ENCODE peak calls at places on chromosomes 7 and 10, in eight cellular contexts. C is transverse colon, M is IMR-90, I is left ventricle myocardium inferior, F is HepG2, X is adrenal gland, Y is hepatocyte, J is tibial artery. B is an unnamed sample.
A peak's percentile ranks its signal among the peaks of the same experiment; 100 is the strongest.

GRCh38 chr10:3104251-3104918 is 37.0 kb downstream of the PFKP start:
- DNase-seq in Y (no peak), C (no peak), I (peak; percentile 72), X (no peak), M (no peak), F (no peak), J (no peak), B (no peak)

GRCh38 chr7:21999896-22000295 is 54.2 kb upstream of the CDCA7L start:
- DNase-seq in I (no peak), M (peak; percentile 13), Y (no peak), C (no peak), J (no peak), X (no peak), F (no peak), B (no peak)

GRCh38 chr7:3957735-3958491 is 656.9 kb downstream of the SDK1 start:
- DNase-seq in J (no peak), C (no peak), X (no peak), I (no peak), M (no peak), F (no peak), Y (no peak), B (no peak)

GRCh38 chr7:77570330-77571011 is 33.4 kb downstream of the PTPN12 start:
- DNase-seq in J (no peak), M (peak; percentile 69), F (peak; percentile 41), Y (no peak), X (no peak), I (no peak), C (no peak), B (no peak)

GRCh38 chr10:680146-680545 is 9.3 kb downstream of the DIP2C start:
- DNase-seq in I (peak; percentile 59), C (no peak), F (no peak), X (no peak), M (no peak), Y (no peak), J (no peak), B (no peak)

GRCh38 chr10:56902554-56902953 is 541.5 kb upstream of the ZWINT start:
- DNase-seq in X (no peak), F (no peak), I (no peak), C (no peak), M (no peak), J (no peak), Y (no peak), B (no peak)

GRCh38 chr7:143013897-143014296 is 13.0 kb downstream of the OR9A2 start:
- DNase-seq in J (no peak), Y (peak; percentile 58), I (no peak), F (no peak), M (peak; percentile 53), X (peak; percentile 33), C (no peak), B (no peak)

GRCh38 chr10:12720217-12720981 is 281.1 kb downstream of the CCDC3 start:
- DNase-seq in X (peak; percentile 78), F (peak; percentile 76), C (peak; percentile 92), J (peak; percentile 99), Y (peak; percentile 93), I (peak; percentile 79), M (peak; percentile 97), B (peak; percentile 94)

GRCh38 chr10:112250555-112250954 is 32.6 kb upstream of the TECTB start:
- DNase-seq in M (peak; percentile 81), I (no peak), Y (no peak), C (no peak), F (no peak), X (no peak), J (no peak), B (no peak)

GRCh38 chr7:78151229-78151628 is 352.7 kb downstream of the PHTF2 start:
- DNase-seq in M (peak; percentile 86), J (no peak), I (no peak), C (no peak), Y (no peak), F (no peak), X (peak; percentile 29), B (no peak)

GRCh38 chr7:129665013-129665401 is 53.5 kb downstream of the NRF1 start:
- DNase-seq in I (no peak), M (peak; percentile 98), Y (peak; percentile 40), J (no peak), C (no peak), F (no peak), X (peak; percentile 85), B (peak; percentile 46)

GRCh38 chr10:87667503-87667902 is 7.8 kb downstream of the PAPSS2 start:
- DNase-seq in I (no peak), F (no peak), J (no peak), X (no peak), Y (no peak), M (no peak), C (no peak), B (no peak)

GRCh38 chr7:11120068-11120664 is 146.5 kb downstream of the PHF14 start:
- DNase-seq in F (no peak), X (no peak), I (no peak), J (no peak), Y (no peak), C (no peak), M (no peak), B (no peak)

GRCh38 chr7:111005445-111005844 is 85.5 kb upstream of the LRRN3 start:
- DNase-seq in C (no peak), F (no peak), I (no peak), J (no peak), Y (no peak), X (no peak), M (no peak), B (no peak)

GRCh38 chr7:75891815-75892411 is 13.1 kb downstream of the RHBDD2 start:
- DNase-seq in C (no peak), M (no peak), F (no peak), X (no peak), I (no peak), Y (no peak), J (no peak), B (no peak)

GRCh38 chr10:110650265-110650668 is 6.1 kb downstream of the RBM20 start:
- DNase-seq in Y (no peak), C (no peak), J (no peak), M (no peak), F (no peak), I (no peak), X (no peak), B (no peak)

GRCh38 chr10:1054684-1055083 is 1.5 kb upstream of the WDR37 start:
- DNase-seq in I (no peak), X (no peak), M (no peak), J (no peak), C (no peak), F (no peak), Y (no peak), B (no peak)

GRCh38 chr7:28685291-28685659 is 272.9 kb downstream of the TRIL start:
- DNase-seq in F (no peak), Y (no peak), I (peak; percentile 34), C (peak; percentile 21), X (peak; percentile 19), M (no peak), J (peak; percentile 54), B (no peak)

GRCh38 chr7:106369349-106369748 is 84.6 kb upstream of the NAMPT start:
- DNase-seq in M (peak; percentile 72), Y (no peak), J (no peak), I (no peak), X (no peak), C (no peak), F (no peak), B (no peak)

GRCh38 chr7:85023066-85023687 is 163.7 kb downstream of the SEMA3D start:
- DNase-seq in F (peak; percentile 21), Y (peak; percentile 67), M (peak; percentile 58), I (no peak), J (no peak), C (no peak), X (peak; percentile 16), B (no peak)

GRCh38 chr7:111734955-111735660 is 172.8 kb upstream of the IMMP2L start:
- DNase-seq in F (no peak), M (no peak), I (no peak), X (no peak), J (no peak), C (no peak), Y (no peak), B (no peak)

GRCh38 chr10:69861251-69862240 is 59.8 kb downstream of the COL13A1 start:
- DNase-seq in C (no peak), J (no peak), I (no peak), Y (peak; percentile 85), X (peak; percentile 19), M (peak; percentile 73), F (peak; percentile 34), B (no peak)
- TF ChIP-seq CTCF in C (peak; percentile 48), J (peak; percentile 38), I (no peak), Y (peak; percentile 41), X (no peak), M (peak; percentile 33), F (no peak), B (no peak)

GRCh38 chr10:14549496-14549895 is 218.8 kb upstream of the FRMD4A start:
- DNase-seq in F (no peak), I (no peak), X (no peak), Y (no peak), M (peak; percentile 35), J (no peak), C (no peak), B (no peak)

GRCh38 chr10:14550471-14550941 is 219.8 kb upstream of the FRMD4A start:
- DNase-seq in J (no peak), X (no peak), C (peak; percentile 45), Y (peak; percentile 86), M (no peak), F (peak; percentile 98), I (no peak), B (no peak)

GRCh38 chr10:14554091-14554842 is 220.4 kb downstream of the FAM107B start:
- DNase-seq in F (no peak), M (no peak), J (no peak), Y (peak; percentile 41), X (no peak), I (no peak), C (peak; percentile 41), B (no peak)

GRCh38 chr10:14553434-14553833 is 221.3 kb downstream of the FAM107B start:
- DNase-seq in M (peak; percentile 87), Y (no peak), J (no peak), F (peak; percentile 40), C (no peak), I (no peak), X (no peak), B (no peak)

DNA sequence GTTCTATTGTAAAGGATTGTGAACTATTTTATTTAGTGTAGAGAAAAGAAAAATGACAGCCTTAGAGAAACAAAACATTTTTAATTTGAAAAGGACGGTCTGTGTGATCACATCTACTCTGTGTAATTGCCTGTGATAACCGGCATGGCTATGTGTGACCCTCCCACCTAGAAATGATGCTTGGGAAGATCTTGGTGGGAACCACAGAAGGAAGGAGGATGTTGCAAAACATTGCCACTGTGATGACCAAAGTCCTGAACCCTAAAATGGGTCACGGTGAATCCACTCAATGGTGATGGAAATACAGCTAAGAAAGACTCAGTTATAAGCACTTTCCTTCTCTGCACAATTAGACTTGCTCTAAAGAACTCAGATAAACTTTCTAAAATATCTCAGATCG is 221.3 kb upstream of the FRMD4A start:
- DNase-seq in F (no peak), M (no peak), J (no peak), I (no peak), X (no peak), C (no peak), Y (no peak), B (no peak)
- H3K4me1 ChIP-seq in F (peaks cover 75% of the 10 kb centered on the region), M (peaks cover 34% of the 10 kb centered on the region), J (peaks cover 17% of the 10 kb centered on the region), I (peaks cover 19% of the 10 kb centered on the region), X (peaks cover 5% of the 10 kb centered on the region), C (peaks cover 74% of the 10 kb centered on the region), Y (peaks cover 52% of the 10 kb centered on the region), B (peaks cover 19% of the 10 kb centered on the region)

GRCh38 chr7:98283127-98283886 is 1.8 kb downstream of the BRI3 start:
- DNase-seq in I (peak; percentile 39), F (no peak), M (peak; percentile 56), Y (peak; percentile 46), X (peak; percentile 69), J (peak; percentile 71), C (peak; percentile 63), B (peak; percentile 77)
- H3K36me3 ChIP-seq in I (no peaks in the 10 kb centered on the region), F (peaks cover 3% of the 10 kb centered on the region), M (peaks cover 21% of the 10 kb centered on the region), Y (no peaks in the 10 kb centered on the region), X (peaks cover 5% of the 10 kb centered on the region), J (peaks cover 15% of the 10 kb centered on the region), C (no peaks in the 10 kb centered on the region), B (peaks cover 28% of the 10 kb centered on the region)

GRCh38 chr7:24821045-24821853 is 64.0 kb upstream of the GSDME start:
- DNase-seq in I (peak; percentile 22), F (peak; percentile 35), X (peak; percentile 42), J (peak; percentile 58), C (peak; percentile 84), M (peak; percentile 96), Y (peak; percentile 84), B (peak; percentile 47)
- TF ChIP-seq CTCF in I (peak; percentile 13), F (no peak), X (peak; percentile 17), J (no peak), C (peak; percentile 86), M (peak; percentile 29), Y (peak; percentile 7), B (no peak)